ENCODE peak calls at places on chromosomes 13 and 19, in seven cellular contexts. One of them, this sample, is unnamed.

GRCh38 chr13:36829753-36830152 is 10.7 kb downstream of the RFXAP start:
- DNase-seq in effector memory CD8-positive, alpha-beta T cell: no peak
- DNase-seq in IMR-90: no peak
- DNase-seq in HCEC 1CT: no peak
- DNase-seq in activated CD4-positive, alpha-beta T cell treated with anti-CD3 and anti-CD28 coated beads, Interleukin-2, amount 10 ng/mL, durations not matched to agents 7 days and 5 days: no peak
- DNase-seq in cerebellar cortex: peak
- DNase-seq in stimulated activated naive CD8-positive, alpha-beta T cell treated with anti-CD3 and anti-CD28 coated beads, Interleukin-15, amount 100 ng/mL, for 72 hours: no peak
- DNase-seq in this sample: no peak

GRCh38 chr19:1997353-1998233 is 17.9 kb downstream of the BTBD2 start:
- DNase-seq in cerebellar cortex: no peak
- DNase-seq in stimulated activated naive CD8-positive, alpha-beta T cell treated with anti-CD3 and anti-CD28 coated beads, Interleukin-15, amount 100 ng/mL, for 72 hours: no peak
- DNase-seq in activated CD4-positive, alpha-beta T cell treated with anti-CD3 and anti-CD28 coated beads, Interleukin-2, amount 10 ng/mL, durations not matched to agents 7 days and 5 days: no peak
- DNase-seq in HCEC 1CT: no peak
- DNase-seq in effector memory CD8-positive, alpha-beta T cell: no peak
- DNase-seq in IMR-90: no peak
- DNase-seq in this sample: no peak

GRCh38 chr13:72536668-72537399 is 190.6 kb downstream of the MZT1 start:
- DNase-seq in HCEC 1CT: no peak
- DNase-seq in IMR-90: no peak
- DNase-seq in cerebellar cortex: peak
- DNase-seq in activated CD4-positive, alpha-beta T cell treated with anti-CD3 and anti-CD28 coated beads, Interleukin-2, amount 10 ng/mL, durations not matched to agents 7 days and 5 days: no peak
- DNase-seq in stimulated activated naive CD8-positive, alpha-beta T cell treated with anti-CD3 and anti-CD28 coated beads, Interleukin-15, amount 100 ng/mL, for 72 hours: no peak
- DNase-seq in effector memory CD8-positive, alpha-beta T cell: no peak
- DNase-seq in this sample: no peak

GRCh38 chr19:50026550-50026906 is 723 bp downstream of the ZNF473 start:
- DNase-seq in cerebellar cortex: no peak
- DNase-seq in effector memory CD8-positive, alpha-beta T cell: no peak
- DNase-seq in stimulated activated naive CD8-positive, alpha-beta T cell treated with anti-CD3 and anti-CD28 coated beads, Interleukin-15, amount 100 ng/mL, for 72 hours: no peak
- DNase-seq in activated CD4-positive, alpha-beta T cell treated with anti-CD3 and anti-CD28 coated beads, Interleukin-2, amount 10 ng/mL, durations not matched to agents 7 days and 5 days: no peak
- DNase-seq in HCEC 1CT: no peak
- DNase-seq in IMR-90: no peak
- DNase-seq in this sample: no peak

GRCh38 chr13:19862511-19863313 is 737 bp downstream of the ZMYM5 start:
- DNase-seq in cerebellar cortex: peak
- DNase-seq in activated CD4-positive, alpha-beta T cell treated with anti-CD3 and anti-CD28 coated beads, Interleukin-2, amount 10 ng/mL, durations not matched to agents 7 days and 5 days: peak
- DNase-seq in effector memory CD8-positive, alpha-beta T cell: peak
- DNase-seq in stimulated activated naive CD8-positive, alpha-beta T cell treated with anti-CD3 and anti-CD28 coated beads, Interleukin-15, amount 100 ng/mL, for 72 hours: peak
- DNase-seq in IMR-90: peak
- DNase-seq in HCEC 1CT: peak
- DNase-seq in this sample: no peak

GRCh38 chr19:34555447-34555846 is 73.9 kb downstream of the WTIP start:
- DNase-seq in IMR-90: no peak
- DNase-seq in effector memory CD8-positive, alpha-beta T cell: no peak
- DNase-seq in HCEC 1CT: no peak
- DNase-seq in cerebellar cortex: peak
- DNase-seq in stimulated activated naive CD8-positive, alpha-beta T cell treated with anti-CD3 and anti-CD28 coated beads, Interleukin-15, amount 100 ng/mL, for 72 hours: no peak
- DNase-seq in activated CD4-positive, alpha-beta T cell treated with anti-CD3 and anti-CD28 coated beads, Interleukin-2, amount 10 ng/mL, durations not matched to agents 7 days and 5 days: no peak
- DNase-seq in this sample: no peak

GRCh38 chr13:52109096-52109495 is 19.8 kb downstream of the NEK5 start:
- DNase-seq in activated CD4-positive, alpha-beta T cell treated with anti-CD3 and anti-CD28 coated beads, Interleukin-2, amount 10 ng/mL, durations not matched to agents 7 days and 5 days: no peak
- DNase-seq in IMR-90: no peak
- DNase-seq in HCEC 1CT: no peak
- DNase-seq in cerebellar cortex: no peak
- DNase-seq in effector memory CD8-positive, alpha-beta T cell: no peak
- DNase-seq in stimulated activated naive CD8-positive, alpha-beta T cell treated with anti-CD3 and anti-CD28 coated beads, Interleukin-15, amount 100 ng/mL, for 72 hours: no peak
- DNase-seq in this sample: no peak

GRCh38 chr19:54462713-54463530 is 656 bp downstream of the LENG9 start:
- DNase-seq in HCEC 1CT: peak
- DNase-seq in effector memory CD8-positive, alpha-beta T cell: peak
- DNase-seq in cerebellar cortex: peak
- DNase-seq in stimulated activated naive CD8-positive, alpha-beta T cell treated with anti-CD3 and anti-CD28 coated beads, Interleukin-15, amount 100 ng/mL, for 72 hours: no peak
- DNase-seq in IMR-90: peak
- DNase-seq in activated CD4-positive, alpha-beta T cell treated with anti-CD3 and anti-CD28 coated beads, Interleukin-2, amount 10 ng/mL, durations not matched to agents 7 days and 5 days: peak
- DNase-seq in this sample: no peak

GRCh38 chr19:27792576-27793127 is 1420.3 kb downstream of the UQCRFS1 start:
- DNase-seq in IMR-90: no peak
- DNase-seq in cerebellar cortex: no peak
- DNase-seq in activated CD4-positive, alpha-beta T cell treated with anti-CD3 and anti-CD28 coated beads, Interleukin-2, amount 10 ng/mL, durations not matched to agents 7 days and 5 days: no peak
- DNase-seq in HCEC 1CT: no peak
- DNase-seq in effector memory CD8-positive, alpha-beta T cell: no peak
- DNase-seq in stimulated activated naive CD8-positive, alpha-beta T cell treated with anti-CD3 and anti-CD28 coated beads, Interleukin-15, amount 100 ng/mL, for 72 hours: no peak
- DNase-seq in this sample: no peak

GRCh38 chr19:3979289-3979673 is 6.0 kb downstream of the EEF2 start:
- DNase-seq in IMR-90: no peak
- DNase-seq in activated CD4-positive, alpha-beta T cell treated with anti-CD3 and anti-CD28 coated beads, Interleukin-2, amount 10 ng/mL, durations not matched to agents 7 days and 5 days: no peak
- DNase-seq in stimulated activated naive CD8-positive, alpha-beta T cell treated with anti-CD3 and anti-CD28 coated beads, Interleukin-15, amount 100 ng/mL, for 72 hours: no peak
- DNase-seq in effector memory CD8-positive, alpha-beta T cell: no peak
- DNase-seq in HCEC 1CT: no peak
- DNase-seq in cerebellar cortex: no peak
- DNase-seq in this sample: no peak

GRCh38 chr19:13115936-13116281 is 631 bp downstream of the TRMT1 start:
- DNase-seq in stimulated activated naive CD8-positive, alpha-beta T cell treated with anti-CD3 and anti-CD28 coated beads, Interleukin-15, amount 100 ng/mL, for 72 hours: no peak
- DNase-seq in IMR-90: no peak
- DNase-seq in cerebellar cortex: no peak
- DNase-seq in HCEC 1CT: no peak
- DNase-seq in effector memory CD8-positive, alpha-beta T cell: no peak
- DNase-seq in activated CD4-positive, alpha-beta T cell treated with anti-CD3 and anti-CD28 coated beads, Interleukin-2, amount 10 ng/mL, durations not matched to agents 7 days and 5 days: no peak
- DNase-seq in this sample: no peak

GRCh38 chr19:31232220-31232619 is 117.0 kb downstream of the TSHZ3 start:
- DNase-seq in IMR-90: peak
- DNase-seq in cerebellar cortex: no peak
- DNase-seq in stimulated activated naive CD8-positive, alpha-beta T cell treated with anti-CD3 and anti-CD28 coated beads, Interleukin-15, amount 100 ng/mL, for 72 hours: no peak
- DNase-seq in effector memory CD8-positive, alpha-beta T cell: no peak
- DNase-seq in activated CD4-positive, alpha-beta T cell treated with anti-CD3 and anti-CD28 coated beads, Interleukin-2, amount 10 ng/mL, durations not matched to agents 7 days and 5 days: no peak
- DNase-seq in HCEC 1CT: no peak
- DNase-seq in this sample: no peak